ENCODE peak calls at places on chromosomes 5 and 9, in five cellular contexts. C, H, V, R and Z are unnamed samples.
A peak's percentile ranks its signal among the peaks of the same experiment; 100 is the strongest.

GRCh38 chr9:117771162-117771561 is 67.0 kb downstream of the TLR4 start:
- DNase-seq in C (no peak), H (peak; percentile 7), V (no peak), R (no peak), Z (no peak)

GRCh38 chr5:172559004-172559932 is 81.8 kb upstream of the NEURL1B start:
- DNase-seq in C (peak; percentile 40), H (peak; percentile 38), V (no peak), R (no peak), Z (peak; percentile 86)

GRCh38 chr5:42944989-42945388 is 95.1 kb downstream of the ANXA2R start:
- DNase-seq in C (no peak), H (peak; percentile 54), V (no peak), R (no peak), Z (peak; percentile 86)

GRCh38 chr5:115605436-115605835 is 3.2 kb upstream of the TICAM2 start:
- DNase-seq in C (no peak), H (no peak), V (no peak), R (no peak), Z (no peak)

GRCh38 chr9:6214903-6215302 is 704 bp upstream of the IL33 start:
- DNase-seq in C (no peak), H (no peak), V (no peak), R (no peak), Z (no peak)

GRCh38 chr9:95762322-95762721 is 113.2 kb upstream of the ERCC6L2 start:
- DNase-seq in C (no peak), H (no peak), V (no peak), R (no peak), Z (no peak)

GRCh38 chr5:151134228-151134627 is 23.4 kb downstream of the ANXA6 start:
- DNase-seq in C (peak; percentile 59), H (peak; percentile 35), V (no peak), R (no peak), Z (no peak)

GRCh38 chr5:163094492-163095180 is 342.8 kb upstream of the CCNG1 start:
- DNase-seq in C (no peak), H (no peak), V (no peak), R (no peak), Z (no peak)

GRCh38 chr5:87411586-87412416 is 929 bp downstream of the CCNH start:
- DNase-seq in C (peak; percentile 30), H (peak; percentile 59), V (peak; percentile 16), R (no peak), Z (peak; percentile 33)

GRCh38 chr5:133944263-133945230 is 23.9 kb downstream of the C5orf15 start:
- DNase-seq in C (peak; percentile 80), H (peak; percentile 84), V (peak; percentile 36), R (no peak), Z (peak; percentile 57)

GRCh38 chr5:34736445-34737119 is 80.5 kb downstream of the RAI14 start:
- DNase-seq in C (peak; percentile 12), H (no peak), V (no peak), R (no peak), Z (peak; percentile 48)

GRCh38 chr5:90802695-90803317 is 244.2 kb downstream of the ADGRV1 start:
- DNase-seq in C (peak; percentile 35), H (peak; percentile 71), V (peak; percentile 12), R (no peak), Z (peak; percentile 54)

GRCh38 chr9:129864991-129865647 is 29.9 kb downstream of the USP20 start:
- DNase-seq in C (no peak), H (no peak), V (no peak), R (no peak), Z (no peak)

GRCh38 chr5:35771321-35771720 is 85.4 kb upstream of the IL7R start:
- DNase-seq in C (no peak), H (no peak), V (no peak), R (no peak), Z (peak; percentile 95)

GRCh38 chr5:170353946-170354345 is 35.2 kb downstream of the KCNMB1 start:
- DNase-seq in C (no peak), H (no peak), V (no peak), R (no peak), Z (no peak)

GRCh38 chr5:170348069-170348702 is 41.0 kb downstream of the KCNMB1 start:
- DNase-seq in C (no peak), H (no peak), V (no peak), R (no peak), Z (no peak)

GRCh38 chr5:170357853-170358497 is 31.2 kb downstream of the KCNMB1 start:
- DNase-seq in C (peak; percentile 73), H (no peak), V (no peak), R (peak; percentile 88), Z (no peak)

GRCh38 chr5:170355601-170356098 is 33.5 kb downstream of the KCNMB1 start:
- DNase-seq in C (peak; percentile 68), H (no peak), V (no peak), R (peak; percentile 76), Z (no peak)

GRCh38 chr5:170353011-170353890 is 35.9 kb downstream of the KCNMB1 start:
- DNase-seq in C (peak; percentile 35), H (no peak), V (no peak), R (no peak), Z (no peak)
- H3K4me3 ChIP-seq in C (no peak overlapping the region), H (no peak overlapping the region), V (no peak overlapping the region), R (peak overlapping the region; percentile 20), Z (no peak overlapping the region)

GRCh38 chr5:53031695-53032096 is 42.5 kb downstream of the ITGA2 start:
- DNase-seq in C (peak; percentile 5), H (no peak), V (peak; percentile 70), R (no peak), Z (peak; percentile 93)
- TF ChIP-seq CTCF in C (no peak), H (no peak), V (no peak), R (no peak), Z (no peak)

DNA sequence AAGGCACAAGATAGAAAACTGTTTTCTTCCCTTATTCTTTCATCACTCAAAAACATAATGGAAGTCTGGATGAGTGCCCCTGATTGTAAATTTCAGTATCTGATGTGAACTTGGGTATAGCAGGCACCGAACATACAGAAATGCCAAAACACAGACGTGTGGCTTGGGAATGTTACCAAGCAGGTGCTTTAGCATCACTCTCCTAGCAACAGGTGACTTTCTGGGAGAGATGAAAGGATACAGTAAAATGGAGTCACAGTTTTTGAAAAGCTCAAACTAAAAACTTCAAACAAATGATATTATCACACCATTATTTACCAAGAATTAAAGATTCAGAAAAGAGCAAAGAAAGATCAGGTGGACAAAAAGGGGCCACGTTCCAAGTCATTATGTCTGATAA is 130.2 kb downstream of the DROSHA start:
- DNase-seq in C (no peak), H (no peak), V (no peak), R (no peak), Z (no peak)
- H3K36me3 ChIP-seq in C (no peaks in the 10 kb centered on the region), H (no peaks in the 10 kb centered on the region), V (peaks cover 38% of the 10 kb centered on the region), R (peaks cover 58% of the 10 kb centered on the region), Z (peaks cover 1% of the 10 kb centered on the region)

GRCh38 chr9:92807031-92807756 is 42.6 kb upstream of the BICD2 start:
- DNase-seq in C (no peak), H (no peak), V (no peak), R (no peak), Z (no peak)
- H3K4me3 ChIP-seq in C (no peak overlapping the region), H (no peak overlapping the region), V (no peak overlapping the region), R (no peak overlapping the region), Z (no peak overlapping the region)

DNA sequence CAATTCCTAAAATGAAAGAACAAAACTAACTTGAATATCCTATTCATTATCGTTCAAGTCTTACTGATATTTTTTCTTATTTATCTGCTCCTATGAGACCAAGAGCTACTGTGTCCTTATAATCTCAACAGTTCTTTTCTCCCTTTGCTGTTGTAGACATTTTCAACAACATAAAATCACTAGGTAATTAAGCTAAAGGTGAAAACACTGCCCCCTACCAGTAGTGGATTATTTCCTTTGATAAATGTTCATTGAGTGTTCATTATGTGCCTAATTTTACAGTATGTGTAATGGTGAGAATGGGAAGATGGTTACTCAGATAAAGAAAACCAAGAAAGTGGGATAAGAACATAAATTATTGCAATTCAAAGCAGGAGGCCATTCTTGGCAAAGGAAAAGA is 41.4 kb upstream of the PAPPA start:
- DNase-seq in C (no peak), H (no peak), V (no peak), R (no peak), Z (peak; percentile 45)
- TF ChIP-seq CTCF in C (peak; percentile 23), H (peak; percentile 13), V (no peak), R (peak; percentile 31), Z (peak; percentile 37)

DNA sequence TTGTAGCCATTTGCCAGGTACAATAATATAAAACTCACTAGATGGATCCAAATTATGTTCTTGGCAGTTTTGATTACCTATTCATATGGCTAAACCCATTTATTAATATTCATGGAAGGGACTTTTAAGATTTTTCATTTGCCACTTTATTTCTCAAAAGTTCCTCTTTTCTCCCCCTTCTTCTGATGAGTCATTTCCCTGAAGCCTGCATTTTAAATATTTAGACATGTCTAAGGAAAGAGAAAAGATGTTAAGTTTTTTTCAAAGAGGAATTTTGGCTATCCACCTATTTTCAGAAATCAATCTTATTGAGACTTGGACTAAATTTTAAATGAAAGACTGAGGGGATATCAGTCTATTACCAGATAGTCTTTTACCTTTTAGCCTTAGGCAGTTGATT is 1189.4 kb downstream of the EFNA5 start:
- DNase-seq in C (no peak), H (no peak), V (no peak), R (no peak), Z (peak; percentile 15)
- H3K36me3 ChIP-seq in C (no peaks in the 10 kb centered on the region), H (no peaks in the 10 kb centered on the region), V (no peaks in the 10 kb centered on the region), R (no peaks in the 10 kb centered on the region), Z (no peaks in the 10 kb centered on the region)

GRCh38 chr9:98922721-98923435 is 20.8 kb upstream of the COL15A1 start:
- DNase-seq in C (peak; percentile 16), H (no peak), V (no peak), R (no peak), Z (no peak)
- H3K4me3 ChIP-seq in C (no peak overlapping the region), H (no peak overlapping the region), V (no peak overlapping the region), R (no peak overlapping the region), Z (no peak overlapping the region)

DNA sequence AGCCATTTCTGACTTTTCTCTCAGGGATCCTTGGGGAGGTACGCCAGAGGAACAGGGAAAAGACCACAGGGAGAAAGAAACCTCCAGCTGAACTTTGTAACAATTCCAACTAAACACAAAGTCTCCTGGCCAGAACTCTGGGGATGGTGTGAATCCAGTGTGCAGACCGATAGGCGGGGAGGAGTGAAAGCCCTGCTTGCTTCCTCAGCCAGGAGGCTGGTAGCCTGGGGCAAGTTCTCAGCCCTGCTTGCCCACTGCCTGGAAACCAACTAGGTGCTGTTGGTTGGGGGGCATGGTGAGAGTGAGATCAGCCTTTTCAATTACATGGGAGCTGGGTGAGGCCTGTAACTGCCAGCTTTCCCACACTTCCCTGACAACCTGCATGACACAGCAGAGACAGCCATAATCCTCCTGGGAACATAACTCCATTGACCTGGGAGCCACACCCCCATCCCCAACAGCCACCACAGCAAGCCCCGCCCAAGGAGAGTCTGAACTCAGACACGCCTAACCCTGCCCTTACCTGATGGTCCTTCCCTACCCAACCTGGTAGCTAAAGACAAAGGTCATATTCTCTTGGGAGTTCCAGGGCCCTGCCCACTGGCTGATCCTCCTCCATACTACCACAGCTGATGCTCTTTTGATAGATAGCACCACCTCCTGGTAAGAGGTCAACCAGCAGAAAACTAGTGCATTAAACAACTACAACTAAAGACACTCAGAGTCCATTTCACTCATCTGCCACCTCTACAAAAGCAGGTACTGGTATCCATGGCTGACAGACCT is 100.1 kb upstream of the TNFAIP8 start:
- DNase-seq in C (no peak), H (peak; percentile 42), V (no peak), R (no peak), Z (peak; percentile 68)
- TF ChIP-seq CTCF in C (no peak), H (peak; percentile 16), V (peak; percentile 41), R (no peak), Z (peak; percentile 37)